ENCODE peak calls at places on chromosomes 6 and 20, in nine cellular contexts. M, F, T, L, K, Q, P, H and G are unnamed samples.

GRCh38 chr20:5715068-5715841 is 34.9 kb upstream of the SHLD1 start:
- DNase-seq in M (no peak), F (peak), T (no peak), L (no peak), K (no peak), Q (no peak), P (no peak), H (no peak), G (no peak)

GRCh38 chr20:826695-827323 is 6.7 kb upstream of the FAM110A start:
- DNase-seq in M (no peak), F (no peak), T (no peak), L (no peak), K (peak), Q (no peak), P (no peak), H (no peak), G (no peak)

GRCh38 chr6:52049252-52050050 is 38.0 kb downstream of the PKHD1 start:
- DNase-seq in M (no peak), F (no peak), T (peak), L (peak), K (no peak), Q (peak), P (no peak), H (peak), G (peak)

GRCh38 chr6:31401403-31401802 is 2.0 kb upstream of the MICA start:
- DNase-seq in M (no peak), F (no peak), T (peak), L (peak), K (peak), Q (peak), P (no peak), H (no peak), G (peak)

GRCh38 chr20:63398744-63399514 is 37.8 kb upstream of the CHRNA4 start:
- DNase-seq in M (no peak), F (no peak), T (no peak), L (no peak), K (no peak), Q (no peak), P (no peak), H (no peak), G (no peak)

GRCh38 chr6:98566126-98566525 is 268.2 kb upstream of the POU3F2 start:
- DNase-seq in M (no peak), F (no peak), T (no peak), L (no peak), K (no peak), Q (no peak), P (no peak), H (no peak), G (no peak)

GRCh38 chr20:15039088-15039762 is 701.8 kb upstream of the FLRT3 start:
- DNase-seq in M (no peak), F (no peak), T (no peak), L (no peak), K (no peak), Q (peak), P (no peak), H (no peak), G (peak)

GRCh38 chr20:61864481-61864880 is 201.2 kb downstream of the TAF4 start:
- DNase-seq in M (no peak), F (no peak), T (no peak), L (no peak), K (no peak), Q (no peak), P (no peak), H (no peak), G (no peak)

GRCh38 chr20:45110301-45110700 is 4.7 kb downstream of the WFDC5 start:
- DNase-seq in M (no peak), F (no peak), T (no peak), L (no peak), K (no peak), Q (no peak), P (no peak), H (no peak), G (no peak)